ENCODE peak calls at places on chromosomes 3 and 15, in nine cellular contexts. F is heart left ventricle, D is esophagus squamous epithelium, L is HFFc6, R is WTC11, Q is AG09309, P is fibroblast of villous mesenchyme, E is ascending aorta, W is sigmoid colon. G is an unnamed sample.

GRCh38 chr3:66609660-66610547 is 109.1 kb upstream of the LRIG1 start:
- DNase-seq in F (no peak), D (no peak), L (no peak), R (peak), Q (peak), P (no peak), E (no peak), W (no peak), G (no peak)

GRCh38 chr3:14820156-14820555 is 1.4 kb downstream of the FGD5 start:
- DNase-seq in F (no peak), D (no peak), L (no peak), R (no peak), Q (no peak), P (no peak), E (no peak), W (no peak), G (no peak)

GRCh38 chr3:141087071-141087824 is 36.1 kb downstream of the SPSB4 start:
- DNase-seq in F (no peak), D (no peak), L (no peak), R (no peak), Q (no peak), P (no peak), E (no peak), W (no peak), G (no peak)

GRCh38 chr3:45551214-45552010 is 43.1 kb upstream of the LIMD1 start:
- DNase-seq in F (peak), D (no peak), L (peak), R (no peak), Q (peak), P (peak), E (peak), W (peak), G (no peak)

GRCh38 chr3:190826018-190826417 is 36.5 kb downstream of the GMNC start:
- DNase-seq in F (no peak), D (no peak), L (no peak), R (no peak), Q (no peak), P (no peak), E (no peak), W (no peak), G (no peak)

GRCh38 chr15:75454471-75455418 is 3.3 kb upstream of the SIN3A start:
- DNase-seq in F (peak), D (peak), L (peak), R (peak), Q (no peak), P (peak), E (peak), W (peak), G (peak)

GRCh38 chr3:134093906-134094305 is 64.2 kb upstream of the SLCO2A1 start:
- DNase-seq in F (no peak), D (no peak), L (peak), R (no peak), Q (no peak), P (no peak), E (no peak), W (no peak), G (no peak)

GRCh38 chr15:75065467-75065850 is 42.1 kb downstream of the PPCDC start:
- DNase-seq in F (no peak), D (no peak), L (no peak), R (no peak), Q (no peak), P (peak), E (no peak), W (no peak), G (no peak)

GRCh38 chr3:158267015-158267414 is 157.1 kb downstream of the RSRC1 start:
- DNase-seq in F (no peak), D (no peak), L (no peak), R (no peak), Q (no peak), P (no peak), E (no peak), W (no peak), G (no peak)

GRCh38 chr15:98785796-98786581 is 137.7 kb downstream of the IGF1R start:
- DNase-seq in F (peak), D (no peak), L (no peak), R (peak), Q (no peak), P (no peak), E (no peak), W (no peak), G (no peak)

GRCh38 chr15:25543156-25543555 is 104.3 kb upstream of the UBE3A start:
- DNase-seq in F (peak), D (no peak), L (peak), R (no peak), Q (peak), P (peak), E (peak), W (peak), G (no peak)

GRCh38 chr15:51620647-51621046 is 1.9 kb downstream of the DMXL2 start:
- DNase-seq in F (no peak), D (no peak), L (no peak), R (no peak), Q (no peak), P (no peak), E (no peak), W (no peak), G (no peak)

GRCh38 chr3:167605871-167606270 is 47.9 kb downstream of the WDR49 start:
- DNase-seq in F (no peak), D (no peak), L (no peak), R (no peak), Q (no peak), P (no peak), E (no peak), W (no peak), G (no peak)

GRCh38 chr3:132405188-132405587 is 12.1 kb upstream of the DNAJC13 start:
- DNase-seq in F (no peak), D (no peak), L (no peak), R (no peak), Q (no peak), P (no peak), E (no peak), W (no peak), G (no peak)

GRCh38 chr3:153284282-153284938 is 122.4 kb downstream of the RAP2B start:
- DNase-seq in F (peak), D (peak), L (peak), R (no peak), Q (peak), P (peak), E (peak), W (peak), G (no peak)

GRCh38 chr15:39587910-39588530 is 7.1 kb downstream of the THBS1 start:
- DNase-seq in F (no peak), D (no peak), L (peak), R (no peak), Q (peak), P (peak), E (no peak), W (no peak), G (no peak)

GRCh38 chr3:69787436-69788168 is 48.3 kb downstream of the MITF start:
- DNase-seq in F (no peak), D (no peak), L (peak), R (no peak), Q (peak), P (peak), E (no peak), W (no peak), G (no peak)

GRCh38 chr3:150203273-150203672 is 204.8 kb upstream of the TSC22D2 start:
- DNase-seq in F (no peak), D (no peak), L (no peak), R (no peak), Q (no peak), P (no peak), E (no peak), W (no peak), G (no peak)

GRCh38 chr3:133293397-133294107 is 106.3 kb upstream of the BFSP2 start:
- DNase-seq in F (no peak), D (no peak), L (no peak), R (no peak), Q (no peak), P (no peak), E (no peak), W (no peak), G (no peak)

GRCh38 chr3:194879991-194880939 is 194.6 kb downstream of the FAM43A start:
- DNase-seq in F (peak), D (no peak), L (no peak), R (no peak), Q (peak), P (peak), E (peak), W (no peak), G (no peak)

GRCh38 chr3:123559040-123559861 is 25.6 kb downstream of the HACD2 start:
- DNase-seq in F (no peak), D (no peak), L (peak), R (no peak), Q (no peak), P (peak), E (no peak), W (no peak), G (peak)

GRCh38 chr3:45417949-45418847 is 29.8 kb downstream of the LARS2 start:
- DNase-seq in F (no peak), D (no peak), L (no peak), R (no peak), Q (no peak), P (no peak), E (no peak), W (no peak), G (no peak)

GRCh38 chr3:11847607-11848006 is 922 bp upstream of the TAMM41 start:
- DNase-seq in F (no peak), D (no peak), L (no peak), R (no peak), Q (no peak), P (no peak), E (no peak), W (no peak), G (no peak)

GRCh38 chr3:71728632-71729342 is 3.6 kb upstream of the EIF4E3 start:
- DNase-seq in F (no peak), D (no peak), L (no peak), R (peak), Q (no peak), P (no peak), E (no peak), W (no peak), G (peak)

GRCh38 chr3:117399311-117400068 is 689.9 kb downstream of the TUSC7 start:
- DNase-seq in F (no peak), D (no peak), L (no peak), R (no peak), Q (no peak), P (no peak), E (no peak), W (no peak), G (no peak)

GRCh38 chr15:69044899-69045298 is 30.4 kb downstream of the NOX5 start:
- DNase-seq in F (no peak), D (no peak), L (peak), R (no peak), Q (peak), P (peak), E (peak), W (no peak), G (no peak)

GRCh38 chr3:115518100-115518852 is 105.0 kb upstream of the GAP43 start:
- DNase-seq in F (peak), D (no peak), L (peak), R (no peak), Q (peak), P (peak), E (peak), W (no peak), G (no peak)

GRCh38 chr3:168546707-168547106 is 451.0 kb upstream of the GOLIM4 start:
- DNase-seq in F (no peak), D (no peak), L (no peak), R (no peak), Q (no peak), P (no peak), E (no peak), W (no peak), G (no peak)

GRCh38 chr3:105598047-105598796 is 231.5 kb downstream of the ALCAM start:
- DNase-seq in F (no peak), D (no peak), L (peak), R (no peak), Q (peak), P (peak), E (no peak), W (no peak), G (no peak)

GRCh38 chr3:174937488-174937887 is 78.4 kb downstream of the NAALADL2 start:
- DNase-seq in F (no peak), D (no peak), L (peak), R (no peak), Q (peak), P (peak), E (no peak), W (no peak), G (no peak)

GRCh38 chr15:75669879-75670212 is 22.1 kb downstream of the SNX33 start:
- DNase-seq in F (no peak), D (no peak), L (no peak), R (no peak), Q (no peak), P (no peak), E (no peak), W (no peak), G (no peak)

GRCh38 chr15:72358532-72359180 is 17.2 kb downstream of the HEXA start:
- DNase-seq in F (peak), D (peak), L (peak), R (no peak), Q (peak), P (peak), E (no peak), W (peak), G (no peak)

DNA sequence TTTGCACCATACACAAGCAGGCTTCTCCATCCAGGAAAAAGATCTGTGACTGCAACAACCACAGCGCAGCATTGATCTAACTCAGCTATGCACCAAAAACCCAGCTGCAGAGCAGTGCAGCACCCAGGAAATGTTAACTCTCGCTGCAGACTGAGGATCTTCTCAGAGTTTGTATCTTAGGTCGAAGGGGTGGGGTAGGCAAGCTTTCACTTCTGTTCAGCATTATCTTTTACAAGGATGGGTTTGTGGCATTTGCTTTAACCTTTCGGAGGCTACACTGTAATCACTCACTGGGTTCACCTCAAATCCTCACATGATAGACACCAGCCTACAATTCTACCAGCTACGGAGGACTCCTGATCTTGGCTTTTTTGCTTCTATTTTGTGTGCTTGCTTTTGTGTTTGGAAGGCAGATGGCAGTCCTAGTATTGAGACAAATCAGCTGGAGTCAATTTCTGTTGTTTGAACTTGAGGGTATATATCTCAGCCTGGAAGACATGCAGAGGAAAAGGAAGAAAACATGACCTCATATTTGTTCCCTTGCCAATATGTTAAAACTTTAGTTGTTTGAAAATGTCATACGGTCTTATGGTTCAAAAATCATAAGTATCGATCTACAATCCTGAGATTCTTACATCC is 25.2 kb downstream of the LRRK1 start:
- DNase-seq in F (no peak), D (no peak), L (no peak), R (no peak), Q (no peak), P (peak), E (no peak), W (no peak), G (no peak)
- TF ChIP-seq CTCF in F (no peak), D (no peak), L (no peak), R (no peak), Q (no peak), P (no peak), E (no peak), W (no peak), G (no peak)

GRCh38 chr15:52790941-52791751 is 1.0 kb upstream of the ONECUT1 start:
- DNase-seq in F (no peak), D (no peak), L (no peak), R (peak), Q (no peak), P (no peak), E (no peak), W (no peak), G (peak)
- TF ChIP-seq CTCF in F (no peak), D (no peak), L (peak), R (no peak), Q (no peak), P (no peak), E (no peak), W (no peak), G (no peak)

GRCh38 chr15:61184431-61184830 is 44.7 kb downstream of the RORA start:
- DNase-seq in F (no peak), D (no peak), L (no peak), R (no peak), Q (no peak), P (no peak), E (no peak), W (no peak), G (no peak)
- TF ChIP-seq CTCF in F (no peak), D (no peak), L (peak), R (no peak), Q (no peak), P (no peak), E (no peak), W (no peak), G (no peak)

GRCh38 chr3:135618123-135618522 is 347.4 kb upstream of the PPP2R3A start:
- DNase-seq in F (no peak), D (no peak), L (no peak), R (no peak), Q (no peak), P (no peak), E (no peak), W (no peak), G (no peak)

GRCh38 chr3:135622657-135623056 is 342.9 kb upstream of the PPP2R3A start:
- DNase-seq in F (no peak), D (no peak), L (no peak), R (no peak), Q (no peak), P (no peak), E (no peak), W (no peak), G (no peak)

GRCh38 chr3:135622215-135622614 is 343.3 kb upstream of the PPP2R3A start:
- DNase-seq in F (no peak), D (no peak), L (no peak), R (no peak), Q (no peak), P (no peak), E (no peak), W (no peak), G (no peak)

GRCh38 chr3:135623558-135623957 is 342.0 kb upstream of the PPP2R3A start:
- DNase-seq in F (no peak), D (no peak), L (no peak), R (no peak), Q (no peak), P (no peak), E (no peak), W (no peak), G (no peak)

GRCh38 chr3:135621184-135621931 is 344.2 kb upstream of the PPP2R3A start:
- DNase-seq in F (no peak), D (no peak), L (no peak), R (peak), Q (no peak), P (no peak), E (no peak), W (no peak), G (no peak)
- TF ChIP-seq CTCF in F (no peak), D (no peak), L (no peak), R (no peak), Q (no peak), P (no peak), E (no peak), W (no peak), G (no peak)

G was measured in endothelial cell.